ENCODE peak calls at places on chromosomes 11 and 22, in four cellular contexts. K, T, X and H are unnamed samples.

GRCh38 chr22:47023871-47024270 is 261.4 kb downstream of the TBC1D22A start:
- DNase-seq in K (no peak), T (no peak), X (no peak), H (no peak)

GRCh38 chr22:19143967-19144400 is 467 bp downstream of the ESS2 start:
- DNase-seq in K (peak), T (no peak), X (no peak), H (no peak)

GRCh38 chr11:1100417-1101245 is 26.0 kb downstream of the MUC2 start:
- DNase-seq in K (no peak), T (no peak), X (no peak), H (no peak)

GRCh38 chr11:130873766-130874165 is 42.5 kb downstream of the SNX19 start:
- DNase-seq in K (no peak), T (no peak), X (no peak), H (no peak)

GRCh38 chr22:30680998-30681770 is 13.5 kb upstream of the OSBP2 start:
- DNase-seq in K (no peak), T (no peak), X (no peak), H (no peak)

GRCh38 chr11:24064309-24064903 is 432.4 kb upstream of the LUZP2 start:
- DNase-seq in K (no peak), T (no peak), X (no peak), H (no peak)

GRCh38 chr22:50727678-50728522 is 10.1 kb upstream of the ACR start:
- DNase-seq in K (no peak), T (no peak), X (no peak), H (no peak)

GRCh38 chr22:38347944-38348750 is 30.9 kb upstream of the CSNK1E start:
- DNase-seq in K (no peak), T (no peak), X (no peak), H (peak)

GRCh38 chr11:61682093-61682732 is 2.0 kb downstream of the DAGLA start:
- DNase-seq in K (no peak), T (no peak), X (no peak), H (no peak)

GRCh38 chr22:19411690-19412045 is 19.9 kb downstream of the HIRA start:
- DNase-seq in K (no peak), T (no peak), X (no peak), H (no peak)

GRCh38 chr22:33575041-33575440 is 345.2 kb downstream of the LARGE1 start:
- DNase-seq in K (no peak), T (no peak), X (no peak), H (no peak)

GRCh38 chr11:65498042-65498726 is 661 bp upstream of the MALAT1 start:
- DNase-seq in K (peak), T (peak), X (peak), H (peak)

GRCh38 chr11:68841718-68842426 is at the start of gene CPT1A:
- DNase-seq in K (peak), T (peak), X (no peak), H (peak)

GRCh38 chr11:34192481-34193401 is 87.3 kb downstream of the NAT10 start:
- DNase-seq in K (no peak), T (peak), X (peak), H (no peak)

GRCh38 chr11:115912484-115912945 is 408.3 kb upstream of the CADM1 start:
- DNase-seq in K (no peak), T (no peak), X (no peak), H (no peak)

GRCh38 chr11:1222491-1223345 is at the start of gene MUC5B:
- DNase-seq in K (no peak), T (no peak), X (no peak), H (no peak)

GRCh38 chr11:35598254-35599125 is 19.8 kb upstream of the FJX1 start:
- DNase-seq in K (no peak), T (no peak), X (no peak), H (no peak)

GRCh38 chr11:80524330-80524729 is 1083.5 kb upstream of the TENM4 start:
- DNase-seq in K (no peak), T (no peak), X (no peak), H (no peak)

GRCh38 chr11:60310407-60310998 is 16.6 kb upstream of the MS4A6E start:
- DNase-seq in K (no peak), T (peak), X (no peak), H (no peak)

GRCh38 chr22:39078329-39078728 is 1.3 kb downstream of the APOBEC3G start:
- DNase-seq in K (no peak), T (no peak), X (no peak), H (no peak)

GRCh38 chr11:94740083-94740974 is 27.8 kb upstream of the AMOTL1 start:
- DNase-seq in K (no peak), T (peak), X (no peak), H (no peak)

GRCh38 chr11:69301033-69301490 is 7.1 kb downstream of the MYEOV start:
- DNase-seq in K (no peak), T (no peak), X (no peak), H (no peak)

GRCh38 chr11:5364214-5364613 is 12.9 kb downstream of the OR51B6 start:
- DNase-seq in K (no peak), T (no peak), X (no peak), H (no peak)

GRCh38 chr11:74311352-74311926 is at the start of gene P4HA3:
- DNase-seq in K (no peak), T (peak), X (no peak), H (peak)

GRCh38 chr11:85806876-85807275 is 4.1 kb downstream of the SYTL2 start:
- DNase-seq in K (no peak), T (no peak), X (no peak), H (no peak)

GRCh38 chr11:59265735-59266134 is 53.0 kb upstream of the MPEG1 start:
- DNase-seq in K (no peak), T (no peak), X (no peak), H (no peak)

GRCh38 chr11:128658499-128658898 is 35.4 kb upstream of the FLI1 start:
- DNase-seq in K (no peak), T (no peak), X (no peak), H (no peak)

GRCh38 chr11:40306938-40307548 is 1152.4 kb downstream of the LRRC4C start:
- DNase-seq in K (no peak), T (no peak), X (peak), H (no peak)

GRCh38 chr11:114073506-114074381 is 14.2 kb downstream of the ZBTB16 start:
- DNase-seq in K (peak), T (no peak), X (no peak), H (no peak)

GRCh38 chr11:78420255-78420764 is 2.7 kb upstream of the GAB2 start:
- DNase-seq in K (peak), T (peak), X (no peak), H (no peak)

GRCh38 chr11:15727125-15727524 is 612.4 kb downstream of the INSC start:
- DNase-seq in K (no peak), T (peak), X (no peak), H (no peak)

GRCh38 chr11:15723966-15724365 is 609.2 kb downstream of the INSC start:
- DNase-seq in K (no peak), T (no peak), X (no peak), H (no peak)

GRCh38 chr11:15725246-15725645 is 610.5 kb downstream of the INSC start:
- DNase-seq in K (no peak), T (no peak), X (no peak), H (no peak)

GRCh38 chr11:15726221-15726746 is 611.6 kb downstream of the INSC start:
- DNase-seq in K (no peak), T (no peak), X (no peak), H (no peak)

DNA sequence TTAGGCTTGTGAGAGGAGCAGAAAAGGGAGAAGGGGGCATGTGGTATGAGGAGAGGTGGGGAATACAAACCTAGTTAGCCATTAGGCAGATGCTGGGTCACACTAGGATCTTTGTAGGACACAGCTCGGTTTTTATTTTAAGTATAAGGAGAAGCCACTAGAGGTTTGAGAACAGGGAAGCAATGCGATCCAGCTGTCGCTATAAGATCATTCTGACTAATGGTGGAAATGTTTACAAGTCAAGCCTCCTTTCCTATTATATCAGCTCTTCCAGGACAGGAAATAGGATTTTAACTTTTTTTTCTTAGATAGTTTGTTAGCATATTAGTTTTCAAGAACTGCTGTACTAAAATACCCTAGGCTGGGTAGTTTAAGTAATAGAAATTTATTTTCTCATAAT is 609.9 kb downstream of the INSC start:
- DNase-seq in K (no peak), T (no peak), X (no peak), H (no peak)
- TF ChIP-seq CTCF in K (no peak), T (no peak), X (no peak), H (no peak)

GRCh38 chr11:96012086-96012824 is 88.3 kb upstream of the MTMR2 start:
- DNase-seq in K (no peak), T (peak), X (peak), H (peak)
- TF ChIP-seq CTCF in K (no peak), T (peak), X (peak), H (no peak)

DNA sequence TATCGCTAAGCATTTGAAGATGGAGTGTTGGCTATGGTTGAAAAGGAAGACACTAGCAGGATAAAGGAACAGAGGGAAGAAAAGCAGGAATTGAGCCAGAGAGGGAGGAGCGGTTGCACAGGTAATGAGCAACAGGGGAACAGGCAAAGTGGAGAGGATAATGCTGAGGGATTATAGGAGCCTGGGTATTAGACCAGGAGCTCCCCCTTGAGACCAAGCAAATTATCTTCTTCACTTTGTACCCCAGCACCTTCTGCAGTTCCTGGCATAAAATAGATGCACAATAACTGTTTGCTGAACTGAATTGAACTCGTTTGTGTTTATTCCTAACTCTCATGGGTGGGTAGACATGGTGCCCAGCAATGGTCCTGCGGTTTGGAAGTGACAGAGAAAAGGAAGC is 54.6 kb upstream of the OR5P2 start:
- DNase-seq in K (no peak), T (no peak), X (no peak), H (no peak)
- TF ChIP-seq CTCF in K (no peak), T (no peak), X (no peak), H (no peak)

GRCh38 chr11:22778642-22779041 is 51.0 kb downstream of the SVIP start:
- DNase-seq in K (no peak), T (no peak), X (no peak), H (no peak)
- TF ChIP-seq CTCF in K (no peak), T (no peak), X (no peak), H (no peak)

GRCh38 chr22:43789452-43789851 is 22.7 kb downstream of the EFCAB6 start:
- DNase-seq in K (no peak), T (no peak), X (peak), H (no peak)

GRCh38 chr22:43782448-43782847 is 29.7 kb downstream of the EFCAB6 start:
- DNase-seq in K (no peak), T (no peak), X (no peak), H (no peak)

DNA sequence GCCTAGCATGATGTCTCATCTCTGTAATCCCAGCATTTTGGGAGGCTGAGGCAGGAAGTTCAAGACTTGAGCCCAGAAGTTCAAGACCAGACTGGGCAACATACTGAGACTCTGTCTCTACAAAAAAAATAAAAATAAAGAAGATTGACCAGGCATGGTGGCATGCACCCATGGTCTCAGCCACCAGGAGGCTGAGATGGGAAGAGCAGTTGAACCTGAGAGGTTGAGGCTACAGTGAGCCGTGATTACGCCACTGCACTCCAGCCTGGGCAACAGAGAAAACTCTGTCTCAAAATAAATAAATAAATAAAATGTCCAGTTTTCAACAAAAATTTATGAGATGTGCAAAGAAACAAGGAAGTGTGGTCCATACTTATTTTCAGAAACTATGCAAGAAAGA is 28.3 kb downstream of the EFCAB6 start:
- DNase-seq in K (no peak), T (no peak), X (no peak), H (no peak)
- TF ChIP-seq CTCF in K (no peak), T (no peak), X (peak), H (no peak)

GRCh38 chr11:129804012-129804411 is 11.6 kb upstream of the TMEM45B start:
- DNase-seq in K (no peak), T (no peak), X (no peak), H (no peak)
- TF ChIP-seq CTCF in K (no peak), T (no peak), X (no peak), H (no peak)

DNA sequence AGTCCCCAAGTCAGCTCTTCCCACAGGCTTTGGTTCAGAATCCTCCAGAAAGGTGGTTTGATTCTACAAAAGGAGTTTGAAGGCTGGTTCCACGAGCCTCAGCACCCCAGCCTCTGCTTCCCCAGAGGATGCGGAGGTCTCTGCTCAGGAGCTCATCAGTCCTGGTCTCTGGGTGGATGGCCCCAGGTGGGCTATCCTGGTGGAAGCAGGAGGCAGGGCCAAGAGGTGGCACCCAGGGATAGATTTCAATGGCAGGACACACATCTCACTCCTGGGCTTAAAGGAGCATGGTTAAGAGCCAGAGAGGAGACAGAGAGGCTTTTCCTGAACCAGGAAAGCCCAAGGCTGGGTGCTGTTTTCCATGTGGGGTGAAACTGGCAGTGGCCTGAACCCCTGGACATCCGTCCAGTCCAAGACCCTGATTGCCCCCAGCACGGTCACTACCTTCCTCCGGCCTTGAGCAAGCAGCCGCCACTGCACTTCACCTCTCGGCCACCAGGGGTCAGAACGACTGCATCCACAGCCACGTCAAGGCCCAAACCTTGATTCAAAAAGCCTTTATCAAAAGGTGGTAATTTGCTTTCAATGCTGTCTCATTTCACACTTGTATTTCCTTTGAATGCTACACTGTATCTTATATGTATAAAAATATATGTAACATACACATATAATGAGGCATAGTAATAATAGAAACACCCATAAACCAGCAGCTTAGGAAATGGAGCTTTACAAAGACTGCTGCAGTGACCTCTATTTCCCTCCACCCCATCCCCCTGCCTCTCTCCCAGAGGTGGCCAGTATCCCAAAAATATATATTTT is 19.3 kb upstream of the FXYD2 start:
- DNase-seq in K (peak), T (peak), X (no peak), H (peak)
- TF ChIP-seq CTCF in K (peak), T (peak), X (peak), H (peak)